ENCODE peak calls at places on chromosomes 1 and 21, in four cellular contexts. U is cardiac fibroblast, V is NCI-H1048, F is right atrium auricular region. Y is an unnamed sample.
A peak's percentile ranks its signal among the peaks of the same experiment; 100 is the strongest.

GRCh38 chr1:226912587-226913176 is 27.4 kb upstream of the COQ8A start:
- DNase-seq in U (peak; percentile 48), V (no peak), F (no peak), Y (no peak)

GRCh38 chr1:185170291-185170848 is 13.4 kb downstream of the SWT1 start:
- DNase-seq in U (peak; percentile 75), V (no peak), F (no peak), Y (peak; percentile 79)

GRCh38 chr1:116772648-116773045 is 18.4 kb downstream of the CD2 start:
- DNase-seq in U (peak; percentile 34), V (no peak), F (no peak), Y (no peak)

GRCh38 chr1:111600886-111601386 is 18.7 kb upstream of the RAP1A start:
- DNase-seq in U (no peak), V (no peak), F (no peak), Y (no peak)

GRCh38 chr1:153626929-153627796 is at the start of gene S100A13:
- DNase-seq in U (peak; percentile 97), V (peak; percentile 40), F (peak; percentile 84), Y (no peak)

GRCh38 chr1:162023547-162024501 is at the start of gene OLFML2B:
- DNase-seq in U (peak; percentile 80), V (no peak), F (no peak), Y (peak; percentile 53)

GRCh38 chr1:165686971-165687433 is 11.4 kb downstream of the ALDH9A1 start:
- DNase-seq in U (no peak), V (no peak), F (no peak), Y (no peak)

GRCh38 chr1:72564749-72565148 is 282.4 kb upstream of the NEGR1 start:
- DNase-seq in U (no peak), V (no peak), F (no peak), Y (no peak)

GRCh38 chr1:47507921-47508894 is 70.4 kb downstream of the FOXD2 start:
- DNase-seq in U (no peak), V (no peak), F (no peak), Y (no peak)

GRCh38 chr1:174743654-174744561 is 255.8 kb upstream of the CACYBP start:
- DNase-seq in U (peak; percentile 70), V (peak; percentile 67), F (no peak), Y (peak; percentile 26)

GRCh38 chr21:36873511-36873910 is 93.0 kb downstream of the HLCS start:
- DNase-seq in U (no peak), V (no peak), F (no peak), Y (no peak)

GRCh38 chr1:118075116-118075515 is 109.9 kb downstream of the SPAG17 start:
- DNase-seq in U (no peak), V (no peak), F (no peak), Y (no peak)

GRCh38 chr1:37476460-37477197 is 2.2 kb downstream of the ZC3H12A start:
- DNase-seq in U (peak; percentile 92), V (no peak), F (peak; percentile 93), Y (no peak)

GRCh38 chr1:197677752-197678295 is 97.5 kb downstream of the DENND1B start:
- DNase-seq in U (no peak), V (no peak), F (no peak), Y (no peak)

GRCh38 chr21:42299324-42300044 is 15.7 kb downstream of the TFF3 start:
- DNase-seq in U (no peak), V (no peak), F (no peak), Y (no peak)

GRCh38 chr1:218765753-218766152 is 407.9 kb upstream of the LYPLAL1 start:
- DNase-seq in U (peak; percentile 33), V (no peak), F (no peak), Y (no peak)

GRCh38 chr1:9244501-9245229 is 10.1 kb downstream of the H6PD start:
- DNase-seq in U (peak; percentile 65), V (no peak), F (no peak), Y (no peak)

GRCh38 chr1:64470670-64471217 is 815 bp downstream of the CACHD1 start:
- DNase-seq in U (peak; percentile 18), V (no peak), F (no peak), Y (no peak)

GRCh38 chr1:187310038-187310437 is 481.3 kb downstream of the PLA2G4A start:
- DNase-seq in U (no peak), V (no peak), F (no peak), Y (no peak)

GRCh38 chr1:81517987-81518386 is 282.7 kb upstream of the ADGRL2 start:
- DNase-seq in U (no peak), V (no peak), F (no peak), Y (no peak)

GRCh38 chr1:203663294-203663693 is 36.7 kb downstream of the ATP2B4 start:
- DNase-seq in U (peak; percentile 49), V (no peak), F (no peak), Y (no peak)

GRCh38 chr1:202958544-202959275 is 598 bp upstream of the ADIPOR1 start:
- DNase-seq in U (no peak), V (no peak), F (no peak), Y (no peak)

GRCh38 chr1:108785264-108785663 is 38.8 kb downstream of the STXBP3 start:
- DNase-seq in U (no peak), V (no peak), F (no peak), Y (no peak)

GRCh38 chr1:234584926-234585325 is 25.1 kb downstream of the IRF2BP2 start:
- DNase-seq in U (peak; percentile 53), V (no peak), F (peak; percentile 61), Y (no peak)

GRCh38 chr1:14970115-14970798 is 183.3 kb upstream of the TMEM51 start:
- DNase-seq in U (peak; percentile 78), V (no peak), F (peak; percentile 71), Y (no peak)

GRCh38 chr1:111422546-111423391 is 4.8 kb downstream of the OVGP1 start:
- DNase-seq in U (no peak), V (no peak), F (no peak), Y (no peak)

GRCh38 chr1:7207875-7208646 is 422.8 kb downstream of the CAMTA1 start:
- DNase-seq in U (peak; percentile 60), V (no peak), F (no peak), Y (peak; percentile 24)

GRCh38 chr1:100353073-100353801 is 931 bp downstream of the CDC14A start:
- DNase-seq in U (no peak), V (no peak), F (no peak), Y (no peak)

GRCh38 chr1:101723415-101723814 is 273.3 kb downstream of the OLFM3 start:
- DNase-seq in U (no peak), V (no peak), F (no peak), Y (no peak)

GRCh38 chr1:37850352-37850955 is 8.9 kb downstream of the MTF1 start:
- DNase-seq in U (no peak), V (no peak), F (no peak), Y (no peak)

GRCh38 chr1:201480231-201481003 is 11.4 kb upstream of the PHLDA3 start:
- DNase-seq in U (peak; percentile 92), V (peak; percentile 99), F (no peak), Y (no peak)

GRCh38 chr1:27435566-27436203 is 43.3 kb downstream of the GPR3 start:
- DNase-seq in U (no peak), V (no peak), F (no peak), Y (no peak)

GRCh38 chr1:43225168-43225567 is 44.6 kb upstream of the TMEM125 start:
- DNase-seq in U (peak; percentile 37), V (no peak), F (peak; percentile 44), Y (no peak)

GRCh38 chr1:4944072-4944471 is 289.7 kb downstream of the AJAP1 start:
- DNase-seq in U (no peak), V (no peak), F (no peak), Y (no peak)

GRCh38 chr1:175493999-175494336 is 249.4 kb downstream of the TNR start:
- DNase-seq in U (no peak), V (no peak), F (no peak), Y (no peak)

GRCh38 chr1:160907976-160908375 is 23.0 kb upstream of the ITLN1 start:
- DNase-seq in U (peak; percentile 96), V (no peak), F (no peak), Y (no peak)

GRCh38 chr1:16720403-16721223 is 19.7 kb upstream of the RNU1-4 start:
- DNase-seq in U (no peak), V (no peak), F (peak; percentile 58), Y (no peak)